ENCODE peak calls at places on chromosomes 5 and 9, in nine cellular contexts. I is putamen, P is left colon, L is stomach, X is HS-5, T is AG04450, H is chondrocyte, O is WERI-Rb-1, W is WTC11. C is an unnamed sample.

GRCh38 chr9:131884222-131884621 is 144.3 kb upstream of the RAPGEF1 start:
- DNase-seq in H (no peak), O (no peak), L (peak), W (no peak), T (no peak), P (no peak), I (no peak), X (no peak), C (no peak)

GRCh38 chr9:107019216-107019615 is 156.2 kb downstream of the ZNF462 start:
- DNase-seq in T (no peak), W (no peak), I (no peak), H (no peak), X (peak), P (no peak), O (no peak), L (no peak), C (no peak)

GRCh38 chr9:114409842-114410241 is 22.1 kb upstream of the AKNA start:
- DNase-seq in P (no peak), X (no peak), H (no peak), W (no peak), L (no peak), O (no peak), I (no peak), T (no peak), C (no peak)

GRCh38 chr9:131096490-131097258 is at the start of gene AIF1L:
- DNase-seq in H (no peak), I (no peak), W (peak), X (no peak), P (no peak), O (peak), L (peak), T (no peak), C (no peak)

GRCh38 chr9:108058137-108058779 is 568.7 kb upstream of the KLF4 start:
- DNase-seq in W (no peak), L (no peak), H (no peak), I (no peak), T (no peak), X (no peak), O (no peak), P (no peak), C (no peak)

GRCh38 chr9:108687360-108687981 is 168.3 kb downstream of the ACTL7B start:
- DNase-seq in W (no peak), H (no peak), T (no peak), I (peak), O (no peak), L (no peak), P (no peak), X (peak), C (no peak)

GRCh38 chr5:110757118-110757729 is 18.4 kb downstream of the SLC25A46 start:
- DNase-seq in I (peak), H (no peak), X (no peak), O (peak), T (no peak), W (no peak), L (no peak), P (no peak), C (no peak)

GRCh38 chr5:57696906-57697590 is 214.4 kb upstream of the ACTBL2 start:
- DNase-seq in H (no peak), P (no peak), O (no peak), T (no peak), L (no peak), X (no peak), I (no peak), W (no peak), C (no peak)

GRCh38 chr5:80238778-80239679 is 16.8 kb downstream of the SERINC5 start:
- DNase-seq in T (no peak), O (no peak), P (peak), H (no peak), I (peak), L (peak), X (no peak), W (no peak), C (peak)

GRCh38 chr5:110376281-110376916 is 350.1 kb downstream of the TMEM232 start:
- DNase-seq in P (no peak), I (no peak), W (no peak), X (no peak), L (no peak), T (no peak), O (no peak), H (no peak), C (no peak)

GRCh38 chr5:118857700-118858099 is 130.6 kb downstream of the DTWD2 start:
- DNase-seq in O (no peak), H (no peak), X (no peak), P (no peak), L (no peak), T (no peak), W (no peak), I (no peak), C (no peak)

GRCh38 chr5:68139601-68140441 is 75.7 kb upstream of the PIK3R1 start:
- DNase-seq in L (no peak), H (no peak), O (no peak), T (no peak), P (no peak), I (no peak), W (no peak), X (no peak), C (no peak)

GRCh38 chr9:77469515-77470197 is 178.5 kb downstream of the GNA14 start:
- DNase-seq in X (peak), P (no peak), I (no peak), T (no peak), O (no peak), H (no peak), W (no peak), L (no peak), C (no peak)

GRCh38 chr9:89483592-89484474 is 14.1 kb downstream of the SEMA4D start:
- DNase-seq in T (no peak), W (no peak), L (peak), H (peak), P (no peak), X (no peak), I (no peak), O (no peak), C (peak)

GRCh38 chr5:56514246-56514645 is 281.1 kb upstream of the ANKRD55 start:
- DNase-seq in P (no peak), T (no peak), H (no peak), W (no peak), O (peak), L (no peak), X (no peak), I (no peak), C (no peak)

GRCh38 chr5:80207832-80208231 is 48.0 kb downstream of the SERINC5 start:
- DNase-seq in W (no peak), H (no peak), X (no peak), P (no peak), O (no peak), I (no peak), T (no peak), L (no peak), C (no peak)

GRCh38 chr5:113199122-113199905 is 222.7 kb downstream of the DCP2 start:
- DNase-seq in H (no peak), I (no peak), L (no peak), O (peak), T (peak), W (no peak), P (no peak), X (no peak), C (no peak)

GRCh38 chr9:98615633-98616032 is 93.1 kb downstream of the GABBR2 start:
- DNase-seq in W (no peak), P (no peak), H (no peak), X (no peak), T (no peak), I (no peak), O (no peak), L (no peak), C (no peak)

GRCh38 chr5:65203746-65204145 is 278.0 kb downstream of the ADAMTS6 start:
- DNase-seq in T (peak), I (no peak), H (no peak), P (no peak), L (no peak), X (peak), W (no peak), O (no peak), C (no peak)

GRCh38 chr9:121688149-121688680 is 36.8 kb downstream of the DAB2IP start:
- DNase-seq in P (no peak), I (no peak), O (no peak), H (peak), T (no peak), W (no peak), X (no peak), L (no peak), C (no peak)

GRCh38 chr5:72608297-72608696 is 101.1 kb upstream of the ZNF366 start:
- DNase-seq in X (no peak), O (no peak), I (peak), H (no peak), L (no peak), W (no peak), P (no peak), T (peak), C (no peak)

GRCh38 chr9:12819436-12820185 is 44.8 kb downstream of the LURAP1L start:
- DNase-seq in I (no peak), H (no peak), O (peak), L (no peak), X (no peak), W (peak), P (no peak), T (no peak), C (peak)

GRCh38 chr9:96137666-96138429 is 164.1 kb downstream of the HSD17B3 start:
- DNase-seq in I (no peak), L (no peak), W (no peak), X (no peak), T (no peak), O (no peak), H (no peak), P (no peak), C (no peak)

GRCh38 chr9:109889456-109889855 is 109.5 kb downstream of the PALM2AKAP2 start:
- DNase-seq in W (no peak), L (no peak), O (no peak), P (no peak), T (no peak), X (no peak), H (no peak), I (no peak), C (no peak)

C was measured in transverse colon.